ENCODE peak calls at places on chromosomes 3 and 15, in five cellular contexts. One of them, this sample, is unnamed.

GRCh38 chr3:14938964-14939363 is 8.4 kb upstream of the NR2C2 start:
- DNase-seq in caudate nucleus: no peak
- DNase-seq in OCI-LY7: no peak
- DNase-seq in adrenal gland: no peak
- DNase-seq in stomach: no peak
- DNase-seq in this sample: no peak

GRCh38 chr3:124676236-124676635 is 54.0 kb upstream of the UMPS start:
- DNase-seq in caudate nucleus: no peak
- DNase-seq in OCI-LY7: no peak
- DNase-seq in adrenal gland: no peak
- DNase-seq in stomach: no peak
- DNase-seq in this sample: no peak

GRCh38 chr3:143134446-143134845 is 14.9 kb downstream of the CHST2 start:
- DNase-seq in caudate nucleus: peak
- DNase-seq in OCI-LY7: no peak
- DNase-seq in adrenal gland: no peak
- DNase-seq in stomach: no peak
- DNase-seq in this sample: no peak

GRCh38 chr15:74176262-74177208 is 3.0 kb downstream of the ISLR start:
- DNase-seq in caudate nucleus: no peak
- DNase-seq in OCI-LY7: no peak
- DNase-seq in adrenal gland: no peak
- DNase-seq in stomach: no peak
- DNase-seq in this sample: peak

GRCh38 chr3:110344897-110345767 is 726.5 kb upstream of the NECTIN3 start:
- DNase-seq in caudate nucleus: no peak
- DNase-seq in OCI-LY7: no peak
- DNase-seq in adrenal gland: no peak
- DNase-seq in stomach: no peak
- DNase-seq in this sample: no peak

GRCh38 chr15:61227269-61228024 is 1.7 kb downstream of the RORA start:
- DNase-seq in caudate nucleus: peak
- DNase-seq in OCI-LY7: no peak
- DNase-seq in adrenal gland: peak
- DNase-seq in stomach: no peak
- DNase-seq in this sample: peak

GRCh38 chr3:54889731-54890130 is 38.1 kb downstream of the LRTM1 start:
- DNase-seq in caudate nucleus: no peak
- DNase-seq in OCI-LY7: no peak
- DNase-seq in adrenal gland: no peak
- DNase-seq in stomach: no peak
- DNase-seq in this sample: no peak

GRCh38 chr3:68988740-68989139 is 24.7 kb downstream of the EOGT start:
- DNase-seq in caudate nucleus: no peak
- DNase-seq in OCI-LY7: no peak
- DNase-seq in adrenal gland: no peak
- DNase-seq in stomach: no peak
- DNase-seq in this sample: no peak

GRCh38 chr3:64063982-64064438 is 40.7 kb upstream of the PSMD6 start:
- DNase-seq in caudate nucleus: no peak
- DNase-seq in OCI-LY7: no peak
- DNase-seq in adrenal gland: no peak
- DNase-seq in stomach: no peak
- DNase-seq in this sample: no peak

GRCh38 chr3:105260385-105260784 is 106.3 kb upstream of the ALCAM start:
- DNase-seq in caudate nucleus: no peak
- DNase-seq in OCI-LY7: no peak
- DNase-seq in adrenal gland: no peak
- DNase-seq in stomach: no peak
- DNase-seq in this sample: no peak

GRCh38 chr15:50219820-50220219 is 37.8 kb downstream of the SLC27A2 start:
- DNase-seq in caudate nucleus: no peak
- DNase-seq in OCI-LY7: no peak
- DNase-seq in adrenal gland: no peak
- DNase-seq in stomach: no peak
- DNase-seq in this sample: no peak

GRCh38 chr3:107143206-107143605 is 234.0 kb upstream of the CCDC54 start:
- DNase-seq in caudate nucleus: no peak
- DNase-seq in OCI-LY7: peak
- DNase-seq in adrenal gland: no peak
- DNase-seq in stomach: no peak
- DNase-seq in this sample: no peak

GRCh38 chr3:16174389-16174788 is at the start of gene GALNT15:
- DNase-seq in caudate nucleus: peak
- DNase-seq in OCI-LY7: no peak
- DNase-seq in adrenal gland: peak
- DNase-seq in stomach: peak
- DNase-seq in this sample: peak

GRCh38 chr3:24096271-24096670 is 151.2 kb downstream of the NR1D2 start:
- DNase-seq in caudate nucleus: no peak
- DNase-seq in OCI-LY7: no peak
- DNase-seq in adrenal gland: no peak
- DNase-seq in stomach: no peak
- DNase-seq in this sample: no peak

GRCh38 chr3:54999159-54999558 is 71.3 kb upstream of the LRTM1 start:
- DNase-seq in caudate nucleus: no peak
- DNase-seq in OCI-LY7: peak
- DNase-seq in adrenal gland: no peak
- DNase-seq in stomach: no peak
- DNase-seq in this sample: no peak

GRCh38 chr3:107441617-107442016 is 64.4 kb downstream of the CCDC54 start:
- DNase-seq in caudate nucleus: no peak
- DNase-seq in OCI-LY7: no peak
- DNase-seq in adrenal gland: no peak
- DNase-seq in stomach: no peak
- DNase-seq in this sample: no peak

GRCh38 chr3:161253711-161254110 is 32.6 kb downstream of the NMD3 start:
- DNase-seq in caudate nucleus: no peak
- DNase-seq in OCI-LY7: no peak
- DNase-seq in adrenal gland: no peak
- DNase-seq in stomach: no peak
- DNase-seq in this sample: no peak

GRCh38 chr3:161254861-161255260 is 33.8 kb downstream of the NMD3 start:
- DNase-seq in caudate nucleus: no peak
- DNase-seq in OCI-LY7: no peak
- DNase-seq in adrenal gland: no peak
- DNase-seq in stomach: no peak
- DNase-seq in this sample: no peak

GRCh38 chr3:161251716-161252115 is 30.6 kb downstream of the NMD3 start:
- DNase-seq in caudate nucleus: no peak
- DNase-seq in OCI-LY7: no peak
- DNase-seq in adrenal gland: no peak
- DNase-seq in stomach: no peak
- DNase-seq in this sample: no peak

GRCh38 chr3:161250116-161250515 is 29.0 kb downstream of the NMD3 start:
- DNase-seq in caudate nucleus: no peak
- DNase-seq in OCI-LY7: no peak
- DNase-seq in adrenal gland: no peak
- DNase-seq in stomach: no peak
- DNase-seq in this sample: no peak

GRCh38 chr3:161252143-161252542 is 31.0 kb downstream of the NMD3 start:
- DNase-seq in caudate nucleus: no peak
- DNase-seq in OCI-LY7: no peak
- DNase-seq in adrenal gland: no peak
- DNase-seq in stomach: no peak
- DNase-seq in this sample: no peak
- H3K27ac ChIP-seq in caudate nucleus: no peak
- H3K27ac ChIP-seq in OCI-LY7: no peak
- H3K27ac ChIP-seq in adrenal gland: no peak
- H3K27ac ChIP-seq in stomach: no peak
- H3K27ac ChIP-seq in this sample: no peak

GRCh38 chr3:194251891-194252560 is 99.1 kb downstream of the CPN2 start:
- DNase-seq in caudate nucleus: no peak
- DNase-seq in OCI-LY7: no peak
- DNase-seq in adrenal gland: no peak
- DNase-seq in stomach: no peak
- DNase-seq in this sample: no peak
- H3K27ac ChIP-seq in caudate nucleus: no peak
- H3K27ac ChIP-seq in OCI-LY7: no peak
- H3K27ac ChIP-seq in adrenal gland: no peak
- H3K27ac ChIP-seq in stomach: no peak
- H3K27ac ChIP-seq in this sample: no peak

GRCh38 chr3:120436523-120437050 is 14.2 kb downstream of the FSTL1 start:
- DNase-seq in caudate nucleus: no peak
- DNase-seq in OCI-LY7: no peak
- DNase-seq in adrenal gland: no peak
- DNase-seq in stomach: no peak
- DNase-seq in this sample: no peak
- H3K27ac ChIP-seq in caudate nucleus: no peak
- H3K27ac ChIP-seq in OCI-LY7: no peak
- H3K27ac ChIP-seq in adrenal gland: no peak
- H3K27ac ChIP-seq in stomach: peak
- H3K27ac ChIP-seq in this sample: no peak

GRCh38 chr3:45599424-45599886 is 4.9 kb downstream of the LIMD1 start:
- DNase-seq in caudate nucleus: no peak
- DNase-seq in OCI-LY7: no peak
- DNase-seq in adrenal gland: no peak
- DNase-seq in stomach: peak
- DNase-seq in this sample: no peak

GRCh38 chr3:45601156-45601555 is 6.6 kb downstream of the LIMD1 start:
- DNase-seq in caudate nucleus: no peak
- DNase-seq in OCI-LY7: no peak
- DNase-seq in adrenal gland: no peak
- DNase-seq in stomach: no peak
- DNase-seq in this sample: no peak

GRCh38 chr3:45597166-45597565 is 2.6 kb downstream of the LIMD1 start:
- DNase-seq in caudate nucleus: no peak
- DNase-seq in OCI-LY7: peak
- DNase-seq in adrenal gland: no peak
- DNase-seq in stomach: peak
- DNase-seq in this sample: peak

GRCh38 chr3:45597581-45597980 is 3.0 kb downstream of the LIMD1 start:
- DNase-seq in caudate nucleus: no peak
- DNase-seq in OCI-LY7: peak
- DNase-seq in adrenal gland: no peak
- DNase-seq in stomach: no peak
- DNase-seq in this sample: no peak

DNA sequence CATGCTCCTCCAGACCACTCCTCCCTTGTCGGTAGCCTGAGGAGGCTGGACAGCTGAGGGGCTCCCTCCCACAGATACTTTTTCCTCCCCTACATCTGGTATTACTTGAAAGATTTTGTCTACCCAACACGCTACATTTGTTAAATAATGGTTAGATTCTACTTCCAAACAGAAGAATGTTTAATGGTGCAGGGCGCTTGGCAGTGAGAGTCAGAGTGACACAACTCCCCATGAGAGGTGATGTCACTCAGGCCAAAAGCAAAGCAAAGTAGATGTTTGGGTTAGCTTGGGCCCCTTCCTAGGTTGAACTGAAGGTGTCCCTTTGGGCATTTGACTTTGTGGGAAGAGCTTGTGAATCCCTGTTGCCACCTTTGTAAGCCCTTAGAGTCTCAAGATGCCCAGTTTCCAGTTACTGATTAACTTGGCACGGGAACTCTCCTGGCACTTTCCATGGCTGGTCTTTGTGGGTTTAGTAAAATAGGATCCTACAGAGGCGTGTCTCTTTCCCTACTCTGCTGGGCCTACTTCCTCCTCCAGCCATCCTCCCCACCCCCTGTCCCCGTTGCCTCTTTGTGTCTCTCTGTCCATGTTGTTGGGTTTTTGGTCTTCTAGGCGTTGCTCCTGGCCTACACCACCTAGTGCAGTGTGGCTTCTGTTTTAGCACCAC is 5.6 kb downstream of the LIMD1 start:
- DNase-seq in caudate nucleus: no peak
- DNase-seq in OCI-LY7: no peak
- DNase-seq in adrenal gland: no peak
- DNase-seq in stomach: peak
- DNase-seq in this sample: no peak
- H3K27ac ChIP-seq in caudate nucleus: no peak
- H3K27ac ChIP-seq in OCI-LY7: no peak
- H3K27ac ChIP-seq in adrenal gland: no peak
- H3K27ac ChIP-seq in stomach: peak
- H3K27ac ChIP-seq in this sample: no peak

This sample was measured in uterus.